ENCODE peak calls at places on chromosome 19, in nine cellular contexts. One of them, this sample, is unnamed. For H3K4me1, the result is how much of the 10 kb centered on the place peaks cover.

GRCh38 chr19:13741893-13742292 is 22.4 kb upstream of the MRI1 start:
- DNase-seq in transverse colon: no peak
- DNase-seq in right cardiac atrium: no peak
- DNase-seq in mesenchymal stem cell: no peak
- DNase-seq in ascending aorta: no peak
- DNase-seq in H9: no peak
- DNase-seq in tibial nerve: no peak
- DNase-seq in trophoblast cell: no peak
- DNase-seq in CD4-positive, CD25-positive, alpha-beta regulatory T cell: no peak
- DNase-seq in this sample: no peak

GRCh38 chr19:13014921-13015280 is 19.6 kb downstream of the NFIX start:
- DNase-seq in transverse colon: no peak
- DNase-seq in right cardiac atrium: no peak
- DNase-seq in mesenchymal stem cell: no peak
- DNase-seq in ascending aorta: no peak
- DNase-seq in H9: no peak
- DNase-seq in tibial nerve: no peak
- DNase-seq in trophoblast cell: no peak
- DNase-seq in CD4-positive, CD25-positive, alpha-beta regulatory T cell: no peak
- DNase-seq in this sample: no peak

GRCh38 chr19:12937243-12938053 is 961 bp upstream of the CALR start:
- DNase-seq in transverse colon: peak
- DNase-seq in right cardiac atrium: no peak
- DNase-seq in mesenchymal stem cell: peak
- DNase-seq in ascending aorta: no peak
- DNase-seq in H9: peak
- DNase-seq in tibial nerve: peak
- DNase-seq in trophoblast cell: peak
- DNase-seq in CD4-positive, CD25-positive, alpha-beta regulatory T cell: no peak
- DNase-seq in this sample: peak

GRCh38 chr19:55080121-55080914 is 4.6 kb downstream of the EPS8L1 start:
- DNase-seq in transverse colon: peak
- DNase-seq in right cardiac atrium: peak
- DNase-seq in mesenchymal stem cell: peak
- DNase-seq in ascending aorta: no peak
- DNase-seq in H9: peak
- DNase-seq in tibial nerve: no peak
- DNase-seq in trophoblast cell: peak
- DNase-seq in CD4-positive, CD25-positive, alpha-beta regulatory T cell: peak
- DNase-seq in this sample: peak

GRCh38 chr19:50877338-50877737 is 4.1 kb downstream of the KLK2 start:
- DNase-seq in transverse colon: peak
- DNase-seq in right cardiac atrium: no peak
- DNase-seq in mesenchymal stem cell: no peak
- DNase-seq in ascending aorta: no peak
- DNase-seq in H9: peak
- DNase-seq in tibial nerve: no peak
- DNase-seq in trophoblast cell: no peak
- DNase-seq in CD4-positive, CD25-positive, alpha-beta regulatory T cell: no peak
- DNase-seq in this sample: no peak

GRCh38 chr19:18772620-18773587 is 18.2 kb downstream of the COMP start:
- DNase-seq in transverse colon: no peak
- DNase-seq in right cardiac atrium: no peak
- DNase-seq in mesenchymal stem cell: no peak
- DNase-seq in ascending aorta: no peak
- DNase-seq in H9: no peak
- DNase-seq in tibial nerve: no peak
- DNase-seq in trophoblast cell: peak
- DNase-seq in CD4-positive, CD25-positive, alpha-beta regulatory T cell: no peak
- DNase-seq in this sample: no peak

GRCh38 chr19:18006895-18007604 is 920 bp upstream of the ARRDC2 start:
- DNase-seq in transverse colon: peak
- DNase-seq in right cardiac atrium: peak
- DNase-seq in mesenchymal stem cell: peak
- DNase-seq in ascending aorta: peak
- DNase-seq in H9: peak
- DNase-seq in tibial nerve: peak
- DNase-seq in trophoblast cell: peak
- DNase-seq in CD4-positive, CD25-positive, alpha-beta regulatory T cell: peak
- DNase-seq in this sample: peak

GRCh38 chr19:11375143-11375948 is 880 bp downstream of the SWSAP1 start:
- DNase-seq in transverse colon: peak
- DNase-seq in right cardiac atrium: peak
- DNase-seq in mesenchymal stem cell: no peak
- DNase-seq in ascending aorta: peak
- DNase-seq in H9: peak
- DNase-seq in tibial nerve: peak
- DNase-seq in trophoblast cell: no peak
- DNase-seq in CD4-positive, CD25-positive, alpha-beta regulatory T cell: peak
- DNase-seq in this sample: peak

GRCh38 chr19:38316477-38317067 is 825 bp upstream of the YIF1B start:
- DNase-seq in transverse colon: no peak
- DNase-seq in right cardiac atrium: no peak
- DNase-seq in mesenchymal stem cell: no peak
- DNase-seq in ascending aorta: no peak
- DNase-seq in H9: no peak
- DNase-seq in tibial nerve: no peak
- DNase-seq in trophoblast cell: no peak
- DNase-seq in CD4-positive, CD25-positive, alpha-beta regulatory T cell: no peak
- DNase-seq in this sample: no peak
- H3K4me1 ChIP-seq in transverse colon: under half
- H3K4me1 ChIP-seq in right cardiac atrium: under half
- H3K4me1 ChIP-seq in mesenchymal stem cell: under half
- H3K4me1 ChIP-seq in ascending aorta: under half
- H3K4me1 ChIP-seq in H9: under half
- H3K4me1 ChIP-seq in tibial nerve: under half
- H3K4me1 ChIP-seq in trophoblast cell: under half
- H3K4me1 ChIP-seq in CD4-positive, CD25-positive, alpha-beta regulatory T cell: half or more
- H3K4me1 ChIP-seq in this sample: under half

GRCh38 chr19:46717716-46718143 is 816 bp upstream of the PRKD2 start:
- DNase-seq in transverse colon: no peak
- DNase-seq in right cardiac atrium: no peak
- DNase-seq in mesenchymal stem cell: no peak
- DNase-seq in ascending aorta: no peak
- DNase-seq in H9: no peak
- DNase-seq in tibial nerve: no peak
- DNase-seq in trophoblast cell: no peak
- DNase-seq in CD4-positive, CD25-positive, alpha-beta regulatory T cell: peak
- DNase-seq in this sample: no peak

GRCh38 chr19:46718157-46718933 is 1.4 kb upstream of the PRKD2 start:
- DNase-seq in transverse colon: peak
- DNase-seq in right cardiac atrium: no peak
- DNase-seq in mesenchymal stem cell: no peak
- DNase-seq in ascending aorta: no peak
- DNase-seq in H9: peak
- DNase-seq in tibial nerve: no peak
- DNase-seq in trophoblast cell: peak
- DNase-seq in CD4-positive, CD25-positive, alpha-beta regulatory T cell: peak
- DNase-seq in this sample: no peak

GRCh38 chr19:46719629-46720515 is 3.0 kb upstream of the PRKD2 start:
- DNase-seq in transverse colon: no peak
- DNase-seq in right cardiac atrium: no peak
- DNase-seq in mesenchymal stem cell: no peak
- DNase-seq in ascending aorta: no peak
- DNase-seq in H9: no peak
- DNase-seq in tibial nerve: no peak
- DNase-seq in trophoblast cell: no peak
- DNase-seq in CD4-positive, CD25-positive, alpha-beta regulatory T cell: no peak
- DNase-seq in this sample: no peak

GRCh38 chr19:46720516-46721239 is 3.8 kb upstream of the PRKD2 start:
- DNase-seq in transverse colon: no peak
- DNase-seq in right cardiac atrium: no peak
- DNase-seq in mesenchymal stem cell: no peak
- DNase-seq in ascending aorta: no peak
- DNase-seq in H9: no peak
- DNase-seq in tibial nerve: no peak
- DNase-seq in trophoblast cell: peak
- DNase-seq in CD4-positive, CD25-positive, alpha-beta regulatory T cell: no peak
- DNase-seq in this sample: no peak

DNA sequence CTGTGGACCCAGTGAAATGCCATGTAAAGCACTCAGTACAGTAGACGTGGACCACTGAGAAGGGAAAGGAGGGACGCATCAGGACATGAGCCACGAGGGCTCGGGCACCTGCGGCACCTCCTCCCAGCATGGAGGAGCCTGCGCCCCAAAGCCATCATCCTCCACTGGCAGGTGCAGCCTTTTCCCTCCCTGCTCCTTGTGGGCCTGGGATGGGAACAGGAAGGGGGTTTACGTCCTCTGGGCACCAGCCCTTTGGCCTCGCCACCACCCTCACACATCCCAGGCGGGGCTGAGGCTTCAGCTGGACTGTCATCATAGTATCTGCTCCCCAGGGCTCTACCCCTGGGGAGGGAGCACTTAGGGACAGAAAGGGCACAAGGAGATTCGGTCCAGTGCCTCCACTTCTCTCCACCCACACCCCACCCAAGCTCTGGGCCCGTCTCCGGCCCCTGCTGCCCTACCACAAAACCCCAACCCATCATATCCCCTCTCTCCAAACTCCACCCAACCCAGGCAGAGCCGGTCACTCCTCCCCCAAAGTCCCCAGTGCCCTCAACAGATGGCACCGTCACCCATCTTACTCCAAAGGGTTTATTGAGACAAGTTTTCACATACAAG is 2.1 kb upstream of the PRKD2 start:
- DNase-seq in transverse colon: no peak
- DNase-seq in right cardiac atrium: no peak
- DNase-seq in mesenchymal stem cell: no peak
- DNase-seq in ascending aorta: no peak
- DNase-seq in H9: no peak
- DNase-seq in tibial nerve: no peak
- DNase-seq in trophoblast cell: no peak
- DNase-seq in CD4-positive, CD25-positive, alpha-beta regulatory T cell: no peak
- DNase-seq in this sample: no peak
- H3K4me1 ChIP-seq in transverse colon: under half
- H3K4me1 ChIP-seq in right cardiac atrium: under half
- H3K4me1 ChIP-seq in mesenchymal stem cell: under half
- H3K4me1 ChIP-seq in ascending aorta: under half
- H3K4me1 ChIP-seq in H9: under half
- H3K4me1 ChIP-seq in tibial nerve: under half
- H3K4me1 ChIP-seq in trophoblast cell: under half
- H3K4me1 ChIP-seq in CD4-positive, CD25-positive, alpha-beta regulatory T cell: under half
- H3K4me1 ChIP-seq in this sample: under half

GRCh38 chr19:3554254-3555083 is 2.9 kb downstream of the MFSD12 start:
- DNase-seq in transverse colon: no peak
- DNase-seq in right cardiac atrium: no peak
- DNase-seq in mesenchymal stem cell: no peak
- DNase-seq in ascending aorta: no peak
- DNase-seq in H9: no peak
- DNase-seq in tibial nerve: no peak
- DNase-seq in trophoblast cell: no peak
- DNase-seq in CD4-positive, CD25-positive, alpha-beta regulatory T cell: peak
- DNase-seq in this sample: no peak

GRCh38 chr19:3556978-3557460 is 367 bp downstream of the MFSD12 start:
- DNase-seq in transverse colon: peak
- DNase-seq in right cardiac atrium: no peak
- DNase-seq in mesenchymal stem cell: peak
- DNase-seq in ascending aorta: no peak
- DNase-seq in H9: peak
- DNase-seq in tibial nerve: no peak
- DNase-seq in trophoblast cell: peak
- DNase-seq in CD4-positive, CD25-positive, alpha-beta regulatory T cell: peak
- DNase-seq in this sample: peak

GRCh38 chr19:3556423-3556977 is 886 bp downstream of the MFSD12 start:
- DNase-seq in transverse colon: no peak
- DNase-seq in right cardiac atrium: no peak
- DNase-seq in mesenchymal stem cell: no peak
- DNase-seq in ascending aorta: no peak
- DNase-seq in H9: no peak
- DNase-seq in tibial nerve: no peak
- DNase-seq in trophoblast cell: peak
- DNase-seq in CD4-positive, CD25-positive, alpha-beta regulatory T cell: peak
- DNase-seq in this sample: no peak

GRCh38 chr19:3555653-3556422 is 1.5 kb downstream of the MFSD12 start:
- DNase-seq in transverse colon: no peak
- DNase-seq in right cardiac atrium: no peak
- DNase-seq in mesenchymal stem cell: no peak
- DNase-seq in ascending aorta: no peak
- DNase-seq in H9: no peak
- DNase-seq in tibial nerve: no peak
- DNase-seq in trophoblast cell: peak
- DNase-seq in CD4-positive, CD25-positive, alpha-beta regulatory T cell: no peak
- DNase-seq in this sample: no peak

DNA sequence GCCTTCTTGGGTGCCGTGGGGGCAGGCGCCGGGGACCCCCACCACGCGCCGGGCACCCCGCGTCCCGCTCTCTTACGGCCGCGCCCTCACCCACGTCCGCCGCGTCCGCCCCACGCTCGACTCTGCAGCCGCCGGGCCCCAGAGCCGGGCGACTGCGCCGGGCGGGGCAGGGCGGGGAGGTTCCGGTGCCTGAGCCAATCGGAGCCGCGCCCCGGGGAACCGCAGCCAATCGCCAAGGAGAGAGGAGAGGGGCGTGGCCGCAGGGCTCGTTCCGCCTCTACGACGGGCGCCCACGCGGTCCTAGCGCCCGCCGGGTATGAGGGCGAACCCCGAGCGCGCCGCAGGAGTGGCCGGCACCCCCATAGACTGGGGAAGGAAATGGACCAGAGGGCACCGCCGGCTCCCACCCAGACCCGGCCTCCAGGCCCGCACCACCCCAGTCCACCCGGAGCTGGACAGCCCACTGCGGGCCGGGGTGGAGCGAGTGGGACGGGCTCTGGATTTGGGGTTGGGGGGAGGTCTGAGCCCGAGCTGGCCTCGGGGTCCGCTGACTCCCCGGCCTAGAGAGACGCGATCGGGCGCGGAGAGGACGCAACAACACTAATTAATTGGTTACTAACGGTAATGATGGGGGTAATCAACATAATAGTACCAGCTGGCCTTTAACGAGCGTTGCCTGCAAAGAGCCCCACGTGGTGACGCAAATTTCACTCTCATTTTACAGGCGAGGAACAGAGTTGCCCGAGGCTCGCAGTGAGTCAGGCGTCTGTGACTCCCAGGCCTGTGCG is at the start of gene MFSD12:
- DNase-seq in transverse colon: peak
- DNase-seq in right cardiac atrium: peak
- DNase-seq in mesenchymal stem cell: peak
- DNase-seq in ascending aorta: peak
- DNase-seq in H9: peak
- DNase-seq in tibial nerve: peak
- DNase-seq in trophoblast cell: peak
- DNase-seq in CD4-positive, CD25-positive, alpha-beta regulatory T cell: peak
- DNase-seq in this sample: peak
- H3K4me1 ChIP-seq in transverse colon: under half
- H3K4me1 ChIP-seq in right cardiac atrium: under half
- H3K4me1 ChIP-seq in mesenchymal stem cell: under half
- H3K4me1 ChIP-seq in ascending aorta: under half
- H3K4me1 ChIP-seq in H9: under half
- H3K4me1 ChIP-seq in tibial nerve: under half
- H3K4me1 ChIP-seq in trophoblast cell: under half
- H3K4me1 ChIP-seq in CD4-positive, CD25-positive, alpha-beta regulatory T cell: under half
- H3K4me1 ChIP-seq in this sample: under half

GRCh38 chr19:1173160-1173844 is 766 bp downstream of the SBNO2 start:
- DNase-seq in transverse colon: no peak
- DNase-seq in right cardiac atrium: peak
- DNase-seq in mesenchymal stem cell: peak
- DNase-seq in ascending aorta: no peak
- DNase-seq in H9: no peak
- DNase-seq in tibial nerve: no peak
- DNase-seq in trophoblast cell: no peak
- DNase-seq in CD4-positive, CD25-positive, alpha-beta regulatory T cell: peak
- DNase-seq in this sample: no peak

GRCh38 chr19:1175020-1175419 is 952 bp upstream of the SBNO2 start:
- DNase-seq in transverse colon: no peak
- DNase-seq in right cardiac atrium: no peak
- DNase-seq in mesenchymal stem cell: no peak
- DNase-seq in ascending aorta: no peak
- DNase-seq in H9: no peak
- DNase-seq in tibial nerve: no peak
- DNase-seq in trophoblast cell: no peak
- DNase-seq in CD4-positive, CD25-positive, alpha-beta regulatory T cell: no peak
- DNase-seq in this sample: no peak

GRCh38 chr19:1171755-1172352 is 2.2 kb downstream of the SBNO2 start:
- DNase-seq in transverse colon: no peak
- DNase-seq in right cardiac atrium: no peak
- DNase-seq in mesenchymal stem cell: no peak
- DNase-seq in ascending aorta: no peak
- DNase-seq in H9: no peak
- DNase-seq in tibial nerve: no peak
- DNase-seq in trophoblast cell: no peak
- DNase-seq in CD4-positive, CD25-positive, alpha-beta regulatory T cell: no peak
- DNase-seq in this sample: no peak

GRCh38 chr19:1172353-1173159 is 1.5 kb downstream of the SBNO2 start:
- DNase-seq in transverse colon: peak
- DNase-seq in right cardiac atrium: peak
- DNase-seq in mesenchymal stem cell: peak
- DNase-seq in ascending aorta: peak
- DNase-seq in H9: no peak
- DNase-seq in tibial nerve: peak
- DNase-seq in trophoblast cell: peak
- DNase-seq in CD4-positive, CD25-positive, alpha-beta regulatory T cell: no peak
- DNase-seq in this sample: peak

GRCh38 chr19:1173845-1174809 is at the start of gene SBNO2:
- DNase-seq in transverse colon: peak
- DNase-seq in right cardiac atrium: peak
- DNase-seq in mesenchymal stem cell: peak
- DNase-seq in ascending aorta: peak
- DNase-seq in H9: peak
- DNase-seq in tibial nerve: peak
- DNase-seq in trophoblast cell: peak
- DNase-seq in CD4-positive, CD25-positive, alpha-beta regulatory T cell: peak
- DNase-seq in this sample: peak
- H3K4me1 ChIP-seq in transverse colon: under half
- H3K4me1 ChIP-seq in right cardiac atrium: under half
- H3K4me1 ChIP-seq in mesenchymal stem cell: half or more
- H3K4me1 ChIP-seq in ascending aorta: under half
- H3K4me1 ChIP-seq in H9: under half
- H3K4me1 ChIP-seq in tibial nerve: half or more
- H3K4me1 ChIP-seq in trophoblast cell: under half
- H3K4me1 ChIP-seq in CD4-positive, CD25-positive, alpha-beta regulatory T cell: under half
- H3K4me1 ChIP-seq in this sample: under half

This sample was measured in endothelial cell of umbilical vein.